ENCODE peak calls at places on chromosomes 4 and X, in nine cellular contexts. One of them, this sample, is unnamed.
A peak's percentile ranks its signal among the peaks of the same experiment; 100 is the strongest.

GRCh38 chr4:52641853-52642563 is 17.1 kb downstream of the USP46 start:
- DNase-seq in effector CD4-positive, alpha-beta T cell: no peak
- DNase-seq in left cardiac atrium: no peak
- DNase-seq in activated naive CD8-positive, alpha-beta T cell treated with anti-CD3 and anti-CD28 coated beads for 36 hours: no peak
- DNase-seq in stimulated activated CD8-positive, alpha-beta memory T cell treated with anti-CD3 and anti-CD28 coated beads, Interleukin-15, amount 100 ng/mL, for 24 hours: no peak
- DNase-seq in CD4-positive, alpha-beta T cell: no peak
- DNase-seq in NCI-H1105: no peak
- DNase-seq in COR-L47: no peak
- DNase-seq in fibroblast of villous mesenchyme: peak; percentile 72
- DNase-seq in this sample: no peak

GRCh38 chr4:147768113-147768512 is 36.2 kb downstream of the ARHGAP10 start:
- DNase-seq in CD4-positive, alpha-beta T cell: no peak
- DNase-seq in COR-L47: no peak
- DNase-seq in fibroblast of villous mesenchyme: peak; percentile 96
- DNase-seq in activated naive CD8-positive, alpha-beta T cell treated with anti-CD3 and anti-CD28 coated beads for 36 hours: no peak
- DNase-seq in left cardiac atrium: no peak
- DNase-seq in stimulated activated CD8-positive, alpha-beta memory T cell treated with anti-CD3 and anti-CD28 coated beads, Interleukin-15, amount 100 ng/mL, for 24 hours: no peak
- DNase-seq in NCI-H1105: no peak
- DNase-seq in effector CD4-positive, alpha-beta T cell: no peak
- DNase-seq in this sample: no peak

GRCh38 chr4:102754044-102754443 is 6.7 kb downstream of the MANBA start:
- DNase-seq in stimulated activated CD8-positive, alpha-beta memory T cell treated with anti-CD3 and anti-CD28 coated beads, Interleukin-15, amount 100 ng/mL, for 24 hours: no peak
- DNase-seq in NCI-H1105: no peak
- DNase-seq in COR-L47: no peak
- DNase-seq in CD4-positive, alpha-beta T cell: no peak
- DNase-seq in fibroblast of villous mesenchyme: no peak
- DNase-seq in activated naive CD8-positive, alpha-beta T cell treated with anti-CD3 and anti-CD28 coated beads for 36 hours: no peak
- DNase-seq in effector CD4-positive, alpha-beta T cell: no peak
- DNase-seq in left cardiac atrium: no peak
- DNase-seq in this sample: no peak

GRCh38 chrX:13092455-13092941 is 48.1 kb upstream of the FAM9C start:
- DNase-seq in stimulated activated CD8-positive, alpha-beta memory T cell treated with anti-CD3 and anti-CD28 coated beads, Interleukin-15, amount 100 ng/mL, for 24 hours: peak; percentile 25
- DNase-seq in left cardiac atrium: peak; percentile 33
- DNase-seq in effector CD4-positive, alpha-beta T cell: peak; percentile 71
- DNase-seq in COR-L47: no peak
- DNase-seq in fibroblast of villous mesenchyme: no peak
- DNase-seq in CD4-positive, alpha-beta T cell: peak; percentile 69
- DNase-seq in NCI-H1105: no peak
- DNase-seq in activated naive CD8-positive, alpha-beta T cell treated with anti-CD3 and anti-CD28 coated beads for 36 hours: peak; percentile 77
- DNase-seq in this sample: no peak

GRCh38 chrX:53048169-53049126 is at the start of gene GPR173:
- DNase-seq in effector CD4-positive, alpha-beta T cell: no peak
- DNase-seq in COR-L47: peak; percentile 42
- DNase-seq in stimulated activated CD8-positive, alpha-beta memory T cell treated with anti-CD3 and anti-CD28 coated beads, Interleukin-15, amount 100 ng/mL, for 24 hours: no peak
- DNase-seq in left cardiac atrium: peak; percentile 57
- DNase-seq in fibroblast of villous mesenchyme: peak; percentile 62
- DNase-seq in CD4-positive, alpha-beta T cell: no peak
- DNase-seq in NCI-H1105: peak; percentile 62
- DNase-seq in activated naive CD8-positive, alpha-beta T cell treated with anti-CD3 and anti-CD28 coated beads for 36 hours: no peak
- DNase-seq in this sample: peak; percentile 52

GRCh38 chrX:15761564-15762191 is 23.6 kb downstream of the CA5B start:
- DNase-seq in CD4-positive, alpha-beta T cell: no peak
- DNase-seq in COR-L47: peak; percentile 1
- DNase-seq in NCI-H1105: no peak
- DNase-seq in left cardiac atrium: no peak
- DNase-seq in effector CD4-positive, alpha-beta T cell: peak; percentile 19
- DNase-seq in activated naive CD8-positive, alpha-beta T cell treated with anti-CD3 and anti-CD28 coated beads for 36 hours: peak; percentile 15
- DNase-seq in fibroblast of villous mesenchyme: peak; percentile 42
- DNase-seq in stimulated activated CD8-positive, alpha-beta memory T cell treated with anti-CD3 and anti-CD28 coated beads, Interleukin-15, amount 100 ng/mL, for 24 hours: no peak
- DNase-seq in this sample: peak; percentile 1

GRCh38 chr4:101163936-101164335 is 183.4 kb downstream of the PPP3CA start:
- DNase-seq in stimulated activated CD8-positive, alpha-beta memory T cell treated with anti-CD3 and anti-CD28 coated beads, Interleukin-15, amount 100 ng/mL, for 24 hours: no peak
- DNase-seq in CD4-positive, alpha-beta T cell: no peak
- DNase-seq in left cardiac atrium: no peak
- DNase-seq in activated naive CD8-positive, alpha-beta T cell treated with anti-CD3 and anti-CD28 coated beads for 36 hours: no peak
- DNase-seq in COR-L47: no peak
- DNase-seq in effector CD4-positive, alpha-beta T cell: no peak
- DNase-seq in NCI-H1105: no peak
- DNase-seq in fibroblast of villous mesenchyme: peak; percentile 61
- DNase-seq in this sample: no peak

GRCh38 chrX:137034508-137034872 is 695 bp upstream of the GPR101 start:
- DNase-seq in stimulated activated CD8-positive, alpha-beta memory T cell treated with anti-CD3 and anti-CD28 coated beads, Interleukin-15, amount 100 ng/mL, for 24 hours: no peak
- DNase-seq in fibroblast of villous mesenchyme: no peak
- DNase-seq in CD4-positive, alpha-beta T cell: no peak
- DNase-seq in left cardiac atrium: no peak
- DNase-seq in COR-L47: no peak
- DNase-seq in activated naive CD8-positive, alpha-beta T cell treated with anti-CD3 and anti-CD28 coated beads for 36 hours: no peak
- DNase-seq in NCI-H1105: no peak
- DNase-seq in effector CD4-positive, alpha-beta T cell: no peak
- DNase-seq in this sample: no peak

GRCh38 chrX:145818522-145819075 is 970 bp downstream of the SLITRK2 start:
- DNase-seq in CD4-positive, alpha-beta T cell: no peak
- DNase-seq in activated naive CD8-positive, alpha-beta T cell treated with anti-CD3 and anti-CD28 coated beads for 36 hours: no peak
- DNase-seq in NCI-H1105: no peak
- DNase-seq in left cardiac atrium: no peak
- DNase-seq in fibroblast of villous mesenchyme: no peak
- DNase-seq in effector CD4-positive, alpha-beta T cell: no peak
- DNase-seq in COR-L47: no peak
- DNase-seq in stimulated activated CD8-positive, alpha-beta memory T cell treated with anti-CD3 and anti-CD28 coated beads, Interleukin-15, amount 100 ng/mL, for 24 hours: no peak
- DNase-seq in this sample: no peak

GRCh38 chrX:118523920-118524319 is 28.3 kb downstream of the DOCK11 start:
- DNase-seq in fibroblast of villous mesenchyme: no peak
- DNase-seq in CD4-positive, alpha-beta T cell: peak; percentile 26
- DNase-seq in left cardiac atrium: no peak
- DNase-seq in stimulated activated CD8-positive, alpha-beta memory T cell treated with anti-CD3 and anti-CD28 coated beads, Interleukin-15, amount 100 ng/mL, for 24 hours: no peak
- DNase-seq in COR-L47: no peak
- DNase-seq in effector CD4-positive, alpha-beta T cell: peak; percentile 47
- DNase-seq in NCI-H1105: no peak
- DNase-seq in activated naive CD8-positive, alpha-beta T cell treated with anti-CD3 and anti-CD28 coated beads for 36 hours: peak; percentile 22
- DNase-seq in this sample: no peak

GRCh38 chrX:42535233-42535632 is 242.7 kb downstream of the PPP1R2C start:
- DNase-seq in activated naive CD8-positive, alpha-beta T cell treated with anti-CD3 and anti-CD28 coated beads for 36 hours: no peak
- DNase-seq in fibroblast of villous mesenchyme: no peak
- DNase-seq in COR-L47: no peak
- DNase-seq in effector CD4-positive, alpha-beta T cell: no peak
- DNase-seq in CD4-positive, alpha-beta T cell: no peak
- DNase-seq in stimulated activated CD8-positive, alpha-beta memory T cell treated with anti-CD3 and anti-CD28 coated beads, Interleukin-15, amount 100 ng/mL, for 24 hours: no peak
- DNase-seq in NCI-H1105: no peak
- DNase-seq in left cardiac atrium: no peak
- DNase-seq in this sample: no peak

GRCh38 chrX:110146521-110146920 is 143.6 kb downstream of the TMEM164 start:
- DNase-seq in left cardiac atrium: no peak
- DNase-seq in fibroblast of villous mesenchyme: peak; percentile 85
- DNase-seq in COR-L47: no peak
- DNase-seq in CD4-positive, alpha-beta T cell: peak; percentile 1
- DNase-seq in stimulated activated CD8-positive, alpha-beta memory T cell treated with anti-CD3 and anti-CD28 coated beads, Interleukin-15, amount 100 ng/mL, for 24 hours: no peak
- DNase-seq in activated naive CD8-positive, alpha-beta T cell treated with anti-CD3 and anti-CD28 coated beads for 36 hours: peak; percentile 5
- DNase-seq in effector CD4-positive, alpha-beta T cell: peak; percentile 12
- DNase-seq in NCI-H1105: no peak
- DNase-seq in this sample: peak; percentile 19

GRCh38 chrX:15749642-15750610 is 11.9 kb downstream of the CA5B start:
- DNase-seq in left cardiac atrium: peak; percentile 33
- DNase-seq in NCI-H1105: no peak
- DNase-seq in effector CD4-positive, alpha-beta T cell: peak; percentile 21
- DNase-seq in CD4-positive, alpha-beta T cell: no peak
- DNase-seq in stimulated activated CD8-positive, alpha-beta memory T cell treated with anti-CD3 and anti-CD28 coated beads, Interleukin-15, amount 100 ng/mL, for 24 hours: no peak
- DNase-seq in activated naive CD8-positive, alpha-beta T cell treated with anti-CD3 and anti-CD28 coated beads for 36 hours: no peak
- DNase-seq in COR-L47: no peak
- DNase-seq in fibroblast of villous mesenchyme: peak; percentile 51
- DNase-seq in this sample: no peak

GRCh38 chr4:145937021-145937861 is 1.4 kb downstream of the ZNF827 start:
- DNase-seq in fibroblast of villous mesenchyme: peak; percentile 61
- DNase-seq in effector CD4-positive, alpha-beta T cell: peak; percentile 22
- DNase-seq in CD4-positive, alpha-beta T cell: peak; percentile 39
- DNase-seq in NCI-H1105: no peak
- DNase-seq in COR-L47: peak; percentile 61
- DNase-seq in activated naive CD8-positive, alpha-beta T cell treated with anti-CD3 and anti-CD28 coated beads for 36 hours: peak; percentile 56
- DNase-seq in left cardiac atrium: peak; percentile 69
- DNase-seq in stimulated activated CD8-positive, alpha-beta memory T cell treated with anti-CD3 and anti-CD28 coated beads, Interleukin-15, amount 100 ng/mL, for 24 hours: peak; percentile 31
- DNase-seq in this sample: no peak

GRCh38 chr4:184961693-184962092 is 56.6 kb upstream of the HELT start:
- DNase-seq in NCI-H1105: no peak
- DNase-seq in CD4-positive, alpha-beta T cell: no peak
- DNase-seq in stimulated activated CD8-positive, alpha-beta memory T cell treated with anti-CD3 and anti-CD28 coated beads, Interleukin-15, amount 100 ng/mL, for 24 hours: no peak
- DNase-seq in effector CD4-positive, alpha-beta T cell: no peak
- DNase-seq in COR-L47: peak; percentile 25
- DNase-seq in left cardiac atrium: no peak
- DNase-seq in fibroblast of villous mesenchyme: no peak
- DNase-seq in activated naive CD8-positive, alpha-beta T cell treated with anti-CD3 and anti-CD28 coated beads for 36 hours: no peak
- DNase-seq in this sample: peak; percentile 53

GRCh38 chr4:67927251-67927650 is 36.0 kb downstream of the TMPRSS11A start:
- DNase-seq in activated naive CD8-positive, alpha-beta T cell treated with anti-CD3 and anti-CD28 coated beads for 36 hours: no peak
- DNase-seq in effector CD4-positive, alpha-beta T cell: no peak
- DNase-seq in stimulated activated CD8-positive, alpha-beta memory T cell treated with anti-CD3 and anti-CD28 coated beads, Interleukin-15, amount 100 ng/mL, for 24 hours: no peak
- DNase-seq in fibroblast of villous mesenchyme: no peak
- DNase-seq in NCI-H1105: no peak
- DNase-seq in left cardiac atrium: no peak
- DNase-seq in CD4-positive, alpha-beta T cell: no peak
- DNase-seq in COR-L47: no peak
- DNase-seq in this sample: no peak

GRCh38 chr4:174631901-174632758 is 109.8 kb upstream of the HPGD start:
- DNase-seq in effector CD4-positive, alpha-beta T cell: no peak
- DNase-seq in COR-L47: peak; percentile 61
- DNase-seq in NCI-H1105: no peak
- DNase-seq in stimulated activated CD8-positive, alpha-beta memory T cell treated with anti-CD3 and anti-CD28 coated beads, Interleukin-15, amount 100 ng/mL, for 24 hours: no peak
- DNase-seq in fibroblast of villous mesenchyme: peak; percentile 58
- DNase-seq in activated naive CD8-positive, alpha-beta T cell treated with anti-CD3 and anti-CD28 coated beads for 36 hours: no peak
- DNase-seq in left cardiac atrium: no peak
- DNase-seq in CD4-positive, alpha-beta T cell: no peak
- DNase-seq in this sample: no peak

GRCh38 chrX:105211051-105211575 is 9.4 kb downstream of the TEX13A start:
- DNase-seq in CD4-positive, alpha-beta T cell: no peak
- DNase-seq in fibroblast of villous mesenchyme: no peak
- DNase-seq in stimulated activated CD8-positive, alpha-beta memory T cell treated with anti-CD3 and anti-CD28 coated beads, Interleukin-15, amount 100 ng/mL, for 24 hours: no peak
- DNase-seq in left cardiac atrium: no peak
- DNase-seq in NCI-H1105: no peak
- DNase-seq in COR-L47: no peak
- DNase-seq in effector CD4-positive, alpha-beta T cell: no peak
- DNase-seq in activated naive CD8-positive, alpha-beta T cell treated with anti-CD3 and anti-CD28 coated beads for 36 hours: no peak
- DNase-seq in this sample: no peak

GRCh38 chr4:1366371-1367229 is 19.6 kb downstream of the UVSSA start:
- DNase-seq in stimulated activated CD8-positive, alpha-beta memory T cell treated with anti-CD3 and anti-CD28 coated beads, Interleukin-15, amount 100 ng/mL, for 24 hours: no peak
- DNase-seq in left cardiac atrium: peak; percentile 11
- DNase-seq in NCI-H1105: no peak
- DNase-seq in activated naive CD8-positive, alpha-beta T cell treated with anti-CD3 and anti-CD28 coated beads for 36 hours: no peak
- DNase-seq in fibroblast of villous mesenchyme: no peak
- DNase-seq in COR-L47: no peak
- DNase-seq in CD4-positive, alpha-beta T cell: no peak
- DNase-seq in effector CD4-positive, alpha-beta T cell: no peak
- DNase-seq in this sample: no peak

GRCh38 chr4:173025131-173025530 is 143.5 kb upstream of the GALNT7 start:
- DNase-seq in activated naive CD8-positive, alpha-beta T cell treated with anti-CD3 and anti-CD28 coated beads for 36 hours: peak; percentile 4
- DNase-seq in CD4-positive, alpha-beta T cell: no peak
- DNase-seq in NCI-H1105: peak; percentile 59
- DNase-seq in COR-L47: peak; percentile 83
- DNase-seq in left cardiac atrium: no peak
- DNase-seq in fibroblast of villous mesenchyme: peak; percentile 71
- DNase-seq in stimulated activated CD8-positive, alpha-beta memory T cell treated with anti-CD3 and anti-CD28 coated beads, Interleukin-15, amount 100 ng/mL, for 24 hours: no peak
- DNase-seq in effector CD4-positive, alpha-beta T cell: no peak
- DNase-seq in this sample: peak; percentile 46

GRCh38 chrX:74613350-74614192 is 853 bp downstream of the RLIM start:
- DNase-seq in CD4-positive, alpha-beta T cell: no peak
- DNase-seq in stimulated activated CD8-positive, alpha-beta memory T cell treated with anti-CD3 and anti-CD28 coated beads, Interleukin-15, amount 100 ng/mL, for 24 hours: no peak
- DNase-seq in fibroblast of villous mesenchyme: peak; percentile 51
- DNase-seq in effector CD4-positive, alpha-beta T cell: no peak
- DNase-seq in NCI-H1105: peak; percentile 4
- DNase-seq in COR-L47: peak; percentile 11
- DNase-seq in activated naive CD8-positive, alpha-beta T cell treated with anti-CD3 and anti-CD28 coated beads for 36 hours: no peak
- DNase-seq in left cardiac atrium: peak; percentile 21
- DNase-seq in this sample: no peak

GRCh38 chr4:38105475-38105874 is 145.3 kb downstream of the PTTG2 start:
- DNase-seq in effector CD4-positive, alpha-beta T cell: no peak
- DNase-seq in activated naive CD8-positive, alpha-beta T cell treated with anti-CD3 and anti-CD28 coated beads for 36 hours: no peak
- DNase-seq in NCI-H1105: no peak
- DNase-seq in stimulated activated CD8-positive, alpha-beta memory T cell treated with anti-CD3 and anti-CD28 coated beads, Interleukin-15, amount 100 ng/mL, for 24 hours: no peak
- DNase-seq in COR-L47: peak; percentile 42
- DNase-seq in CD4-positive, alpha-beta T cell: no peak
- DNase-seq in fibroblast of villous mesenchyme: no peak
- DNase-seq in left cardiac atrium: no peak
- DNase-seq in this sample: no peak

GRCh38 chr4:84418032-84418709 is 80.9 kb downstream of the NKX6-1 start:
- DNase-seq in effector CD4-positive, alpha-beta T cell: no peak
- DNase-seq in NCI-H1105: peak; percentile 35
- DNase-seq in left cardiac atrium: no peak
- DNase-seq in COR-L47: peak; percentile 53
- DNase-seq in fibroblast of villous mesenchyme: no peak
- DNase-seq in activated naive CD8-positive, alpha-beta T cell treated with anti-CD3 and anti-CD28 coated beads for 36 hours: no peak
- DNase-seq in CD4-positive, alpha-beta T cell: no peak
- DNase-seq in stimulated activated CD8-positive, alpha-beta memory T cell treated with anti-CD3 and anti-CD28 coated beads, Interleukin-15, amount 100 ng/mL, for 24 hours: no peak
- DNase-seq in this sample: peak; percentile 42

GRCh38 chr4:87213425-87213824 is 7.0 kb downstream of the KLHL8 start:
- DNase-seq in activated naive CD8-positive, alpha-beta T cell treated with anti-CD3 and anti-CD28 coated beads for 36 hours: no peak
- DNase-seq in effector CD4-positive, alpha-beta T cell: no peak
- DNase-seq in left cardiac atrium: no peak
- DNase-seq in CD4-positive, alpha-beta T cell: no peak
- DNase-seq in stimulated activated CD8-positive, alpha-beta memory T cell treated with anti-CD3 and anti-CD28 coated beads, Interleukin-15, amount 100 ng/mL, for 24 hours: no peak
- DNase-seq in COR-L47: no peak
- DNase-seq in fibroblast of villous mesenchyme: peak; percentile 71
- DNase-seq in NCI-H1105: no peak
- DNase-seq in this sample: no peak

GRCh38 chr4:1735215-1735614 is 13.9 kb downstream of the TACC3 start:
- DNase-seq in left cardiac atrium: no peak
- DNase-seq in COR-L47: no peak
- DNase-seq in fibroblast of villous mesenchyme: no peak
- DNase-seq in effector CD4-positive, alpha-beta T cell: no peak
- DNase-seq in NCI-H1105: no peak
- DNase-seq in stimulated activated CD8-positive, alpha-beta memory T cell treated with anti-CD3 and anti-CD28 coated beads, Interleukin-15, amount 100 ng/mL, for 24 hours: no peak
- DNase-seq in activated naive CD8-positive, alpha-beta T cell treated with anti-CD3 and anti-CD28 coated beads for 36 hours: no peak
- DNase-seq in CD4-positive, alpha-beta T cell: no peak
- DNase-seq in this sample: no peak

GRCh38 chr4:182560358-182560757 is 317.2 kb downstream of the TENM3 start:
- DNase-seq in COR-L47: peak; percentile 65
- DNase-seq in left cardiac atrium: no peak
- DNase-seq in fibroblast of villous mesenchyme: no peak
- DNase-seq in CD4-positive, alpha-beta T cell: no peak
- DNase-seq in stimulated activated CD8-positive, alpha-beta memory T cell treated with anti-CD3 and anti-CD28 coated beads, Interleukin-15, amount 100 ng/mL, for 24 hours: no peak
- DNase-seq in effector CD4-positive, alpha-beta T cell: no peak
- DNase-seq in activated naive CD8-positive, alpha-beta T cell treated with anti-CD3 and anti-CD28 coated beads for 36 hours: no peak
- DNase-seq in NCI-H1105: no peak
- DNase-seq in this sample: peak; percentile 33

GRCh38 chrX:45184211-45184610 is 16.5 kb downstream of the DIPK2B start:
- DNase-seq in stimulated activated CD8-positive, alpha-beta memory T cell treated with anti-CD3 and anti-CD28 coated beads, Interleukin-15, amount 100 ng/mL, for 24 hours: no peak
- DNase-seq in left cardiac atrium: no peak
- DNase-seq in activated naive CD8-positive, alpha-beta T cell treated with anti-CD3 and anti-CD28 coated beads for 36 hours: no peak
- DNase-seq in fibroblast of villous mesenchyme: no peak
- DNase-seq in COR-L47: no peak
- DNase-seq in NCI-H1105: no peak
- DNase-seq in CD4-positive, alpha-beta T cell: no peak
- DNase-seq in effector CD4-positive, alpha-beta T cell: no peak
- DNase-seq in this sample: no peak

GRCh38 chr4:151195801-151196200 is 81.2 kb upstream of the PRSS48 start:
- DNase-seq in NCI-H1105: no peak
- DNase-seq in activated naive CD8-positive, alpha-beta T cell treated with anti-CD3 and anti-CD28 coated beads for 36 hours: no peak
- DNase-seq in effector CD4-positive, alpha-beta T cell: no peak
- DNase-seq in CD4-positive, alpha-beta T cell: no peak
- DNase-seq in fibroblast of villous mesenchyme: peak; percentile 48
- DNase-seq in COR-L47: no peak
- DNase-seq in left cardiac atrium: no peak
- DNase-seq in stimulated activated CD8-positive, alpha-beta memory T cell treated with anti-CD3 and anti-CD28 coated beads, Interleukin-15, amount 100 ng/mL, for 24 hours: no peak
- DNase-seq in this sample: no peak

This sample was measured in NCI-H2107.